ENCODE peak calls at places on chromosomes 3 and 15, in eight cellular contexts. M is left ventricle myocardium inferior, E is OCI-LY7, U is MM.1S, H is heart right ventricle, N is colonic mucosa, K is nephron progenitor cell, P is GM10248. Z is an unnamed sample.

GRCh38 chr3:99384596-99384995 is 253.8 kb upstream of the COL8A1 start:
- DNase-seq in E (no peak), U (no peak), N (no peak), K (no peak), H (no peak), M (no peak), P (no peak), Z (no peak)

GRCh38 chr3:134008630-134009156 is 21.0 kb downstream of the SLCO2A1 start:
- DNase-seq in U (no peak), K (no peak), M (no peak), P (no peak), N (no peak), H (no peak), E (no peak), Z (no peak)

GRCh38 chr3:156605686-156606605 is 51.0 kb upstream of the SSR3 start:
- DNase-seq in E (no peak), P (peak), H (peak), K (peak), M (peak), U (no peak), N (peak), Z (peak)

GRCh38 chr3:185455860-185456259 is 43.0 kb downstream of the TMEM41A start:
- DNase-seq in E (no peak), K (no peak), H (no peak), M (no peak), U (no peak), P (no peak), N (no peak), Z (no peak)

GRCh38 chr3:120168038-120168437 is 73.8 kb upstream of the GSK3B start:
- DNase-seq in H (no peak), U (no peak), P (no peak), E (no peak), N (no peak), K (no peak), M (no peak), Z (no peak)

GRCh38 chr3:144810150-144810549 is 838.5 kb downstream of the DIPK2A start:
- DNase-seq in N (no peak), U (no peak), E (no peak), K (no peak), H (no peak), M (no peak), P (peak), Z (peak)

GRCh38 chr3:11509175-11510000 is 134.3 kb downstream of the VGLL4 start:
- DNase-seq in H (peak), N (peak), P (no peak), E (peak), M (peak), U (no peak), K (peak), Z (no peak)

GRCh38 chr3:152026033-152026556 is 152.7 kb downstream of the SUCNR1 start:
- DNase-seq in E (no peak), K (no peak), H (no peak), U (no peak), N (no peak), P (no peak), M (no peak), Z (no peak)

GRCh38 chr15:58491151-58491473 is 59.3 kb downstream of the LIPC start:
- DNase-seq in E (no peak), P (no peak), U (no peak), K (no peak), H (no peak), N (no peak), M (no peak), Z (no peak)

GRCh38 chr15:35755237-35755802 is 209.4 kb upstream of the DPH6 start:
- DNase-seq in E (no peak), M (no peak), U (no peak), P (no peak), N (no peak), K (no peak), H (no peak), Z (no peak)

GRCh38 chr15:90910441-90911301 is 7.6 kb downstream of the MAN2A2 start:
- DNase-seq in H (no peak), K (no peak), U (no peak), E (no peak), M (no peak), P (no peak), N (no peak), Z (no peak)

GRCh38 chr3:99537416-99537815 is 101.0 kb upstream of the COL8A1 start:
- DNase-seq in P (no peak), E (no peak), U (no peak), N (no peak), H (no peak), M (no peak), K (no peak), Z (no peak)

GRCh38 chr15:96230557-96231181 is 99.8 kb upstream of the NR2F2 start:
- DNase-seq in E (no peak), M (no peak), U (no peak), N (no peak), P (no peak), K (no peak), H (no peak), Z (no peak)

GRCh38 chr15:100209204-100209603 is 132.6 kb downstream of the ADAMTS17 start:
- DNase-seq in P (no peak), K (peak), M (no peak), N (no peak), U (no peak), H (no peak), E (no peak), Z (no peak)

GRCh38 chr3:58347984-58348383 is 15.3 kb downstream of the PXK start:
- DNase-seq in P (no peak), N (no peak), E (no peak), M (no peak), U (no peak), H (no peak), K (no peak), Z (no peak)

GRCh38 chr15:73884159-73884558 is 10.8 kb downstream of the TBC1D21 start:
- DNase-seq in U (no peak), K (no peak), H (no peak), N (no peak), M (no peak), E (no peak), P (no peak), Z (no peak)

DNA sequence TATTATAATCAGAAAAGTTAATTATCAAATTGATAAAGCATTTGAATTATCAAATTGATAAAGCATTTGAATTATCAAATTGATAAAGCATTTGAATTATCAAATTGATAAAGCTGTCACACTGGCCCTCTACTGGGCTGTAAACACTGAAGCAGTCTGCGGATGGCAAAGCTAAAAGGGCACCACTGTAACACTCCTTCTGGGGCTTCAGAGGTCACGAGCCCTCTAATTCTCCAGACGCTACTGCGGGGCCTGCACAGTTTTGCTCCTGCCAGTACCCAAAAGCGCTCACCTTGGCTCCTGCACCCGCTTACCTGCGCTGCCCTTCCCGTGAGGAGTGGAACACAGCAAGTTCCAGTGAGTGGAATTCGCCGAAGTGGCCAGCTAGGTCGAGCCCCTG is 409.0 kb upstream of the KCNMB2 start:
- DNase-seq in P (no peak), H (no peak), M (no peak), U (no peak), E (no peak), K (no peak), N (no peak), Z (no peak)
- TF ChIP-seq CTCF in P (no peak), H (no peak), M (no peak), U (no peak), E (no peak), K (no peak), N (no peak), Z (no peak)

GRCh38 chr3:45043715-45044299 is 17.7 kb downstream of the CLEC3B start:
- DNase-seq in N (no peak), H (no peak), E (no peak), K (no peak), U (no peak), M (no peak), P (no peak), Z (no peak)
- TF ChIP-seq CTCF in N (no peak), H (peak), E (no peak), K (no peak), U (no peak), M (no peak), P (no peak), Z (no peak)

GRCh38 chr3:30750967-30751366 is 143.5 kb downstream of the GADL1 start:
- DNase-seq in K (no peak), U (no peak), N (no peak), E (peak), P (no peak), M (no peak), H (no peak), Z (no peak)

GRCh38 chr3:30743641-30744317 is 137.4 kb downstream of the TGFBR2 start:
- DNase-seq in N (no peak), M (no peak), E (no peak), K (no peak), P (no peak), H (no peak), U (no peak), Z (no peak)

GRCh38 chr3:30749230-30749629 is 142.8 kb downstream of the TGFBR2 start:
- DNase-seq in H (no peak), U (no peak), E (no peak), P (no peak), N (no peak), K (no peak), M (no peak), Z (no peak)

GRCh38 chr3:30751610-30752299 is 142.7 kb downstream of the GADL1 start:
- DNase-seq in M (peak), H (peak), E (peak), P (peak), N (peak), K (peak), U (peak), Z (peak)

DNA sequence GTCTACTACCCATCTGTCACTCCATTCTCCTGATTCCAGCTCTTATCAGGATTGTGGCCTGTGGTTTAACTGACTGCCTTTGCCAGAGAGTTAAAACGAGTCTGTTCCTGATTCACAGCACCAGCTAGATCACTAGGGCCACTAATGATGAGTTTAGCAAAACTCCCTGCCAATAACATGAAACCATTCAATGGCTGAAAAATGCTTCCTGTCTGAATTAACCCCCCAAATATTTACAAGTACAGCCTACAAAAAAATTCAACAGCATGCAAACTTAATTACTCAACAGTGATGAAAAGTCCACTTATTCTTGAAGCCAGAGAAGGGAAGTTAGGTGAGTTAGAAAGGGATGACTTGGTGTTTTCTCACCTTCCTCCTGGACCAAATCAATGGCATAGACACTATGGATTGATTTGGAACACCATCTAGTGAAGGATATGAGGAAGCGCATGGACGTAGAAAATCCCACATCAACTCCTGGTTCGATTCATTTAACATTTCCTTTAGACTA is 141.4 kb downstream of the TGFBR2 start:
- DNase-seq in K (no peak), M (no peak), P (no peak), E (peak), N (no peak), U (no peak), H (no peak), Z (no peak)
- TF ChIP-seq CTCF in K (peak), M (peak), P (no peak), E (peak), N (peak), U (no peak), H (peak), Z (no peak)

DNA sequence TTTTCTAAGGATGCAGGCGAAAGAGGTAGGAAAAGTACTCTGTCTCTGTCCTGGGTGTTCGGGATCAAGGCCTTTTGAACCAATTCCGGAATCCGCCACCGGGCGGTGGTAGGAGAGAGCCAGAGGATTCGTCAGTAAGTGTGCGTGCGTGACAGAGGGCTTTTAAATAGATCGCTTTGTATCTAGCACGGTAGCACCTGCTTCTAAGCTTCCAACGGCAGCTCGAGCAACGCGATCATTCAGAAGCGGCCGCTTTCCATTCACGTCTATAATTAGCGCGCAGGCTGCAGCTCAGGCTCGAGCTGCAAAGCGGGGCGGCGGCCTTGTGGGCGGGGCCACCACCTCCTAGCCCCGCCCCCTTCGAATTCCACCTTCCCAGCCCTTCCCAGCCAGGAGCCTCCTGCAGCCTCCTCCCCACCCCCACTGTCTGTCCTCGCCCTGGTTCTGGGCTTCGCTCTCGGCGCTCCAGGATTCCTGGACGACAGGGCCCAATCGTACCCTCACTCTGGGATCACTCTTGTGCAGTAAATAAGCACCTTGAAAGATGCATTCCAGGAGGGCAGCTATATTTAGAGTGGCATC is 224.3 kb upstream of the TPRG1 start:
- DNase-seq in U (no peak), P (no peak), H (peak), E (no peak), N (peak), K (peak), M (peak), Z (no peak)
- TF ChIP-seq CTCF in U (no peak), P (no peak), H (peak), E (no peak), N (peak), K (peak), M (peak), Z (no peak)

GRCh38 chr3:14230729-14231128 is 52.1 kb downstream of the LSM3 start:
- DNase-seq in P (no peak), M (no peak), U (no peak), H (no peak), N (peak), K (no peak), E (no peak), Z (no peak)
- TF ChIP-seq CTCF in P (no peak), M (no peak), U (no peak), H (no peak), N (no peak), K (no peak), E (no peak), Z (no peak)

DNA sequence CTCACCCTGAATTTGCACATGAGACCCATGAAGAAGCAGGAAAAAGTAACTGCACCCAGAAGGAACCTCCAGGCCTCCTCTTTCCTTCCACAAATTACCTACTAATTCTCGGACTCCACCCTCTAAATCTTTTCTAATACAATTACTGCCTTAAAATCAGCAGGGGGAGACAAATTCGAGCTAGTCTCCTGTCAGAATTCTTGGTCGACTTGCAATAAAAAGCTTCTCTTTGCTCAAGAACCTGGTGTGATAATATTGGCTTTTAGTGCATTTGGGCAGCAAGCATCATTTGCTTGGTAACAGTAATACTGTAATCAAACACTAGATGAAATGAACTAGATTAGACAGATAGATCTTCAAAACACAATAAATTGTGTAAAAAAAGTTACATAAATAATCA is 281.9 kb downstream of the RAP2B start:
- DNase-seq in K (no peak), P (no peak), E (peak), N (no peak), U (peak), H (no peak), M (no peak), Z (no peak)
- TF ChIP-seq CTCF in K (no peak), P (no peak), E (peak), N (no peak), U (peak), H (no peak), M (no peak), Z (no peak)

Z was measured in GM20000.